ENCODE peak calls at places on chromosomes 12 and 14, in seven cellular contexts. J, V, T, R, Z, S and L are unnamed samples.

GRCh38 chr12:132429932-132430643 is 59.9 kb upstream of the FBRSL1 start:
- DNase-seq in J (peak), V (peak), T (no peak), R (no peak), Z (peak), S (peak), L (peak)

GRCh38 chr12:122139266-122139665 is 34.8 kb downstream of the IL31 start:
- DNase-seq in J (no peak), V (no peak), T (no peak), R (no peak), Z (no peak), S (no peak), L (no peak)

GRCh38 chr12:50845021-50845647 is 2.4 kb downstream of the TMPRSS12 start:
- DNase-seq in J (no peak), V (no peak), T (no peak), R (peak), Z (peak), S (peak), L (no peak)

GRCh38 chr14:34944744-34945143 is 38.0 kb upstream of the SRP54 start:
- DNase-seq in J (no peak), V (no peak), T (no peak), R (no peak), Z (no peak), S (no peak), L (no peak)

GRCh38 chr12:64739778-64740177 is 19.4 kb downstream of the GNS start:
- DNase-seq in J (no peak), V (no peak), T (no peak), R (peak), Z (no peak), S (no peak), L (no peak)

GRCh38 chr12:58563621-58564020 is 356.7 kb downstream of the LRIG3 start:
- DNase-seq in J (no peak), V (no peak), T (no peak), R (peak), Z (no peak), S (no peak), L (no peak)

GRCh38 chr12:94721173-94721572 is 70.8 kb upstream of the TMCC3 start:
- DNase-seq in J (peak), V (no peak), T (no peak), R (no peak), Z (no peak), S (no peak), L (no peak)

GRCh38 chr12:124369055-124369900 is 74.4 kb downstream of the RFLNA start:
- DNase-seq in J (no peak), V (no peak), T (no peak), R (peak), Z (peak), S (no peak), L (no peak)

GRCh38 chr12:3020850-3021435 is 56.2 kb upstream of the TSPAN9 start:
- DNase-seq in J (no peak), V (no peak), T (peak), R (no peak), Z (no peak), S (no peak), L (no peak)

GRCh38 chr12:121209629-121210572 is at the start of gene P2RX4:
- DNase-seq in J (peak), V (peak), T (no peak), R (peak), Z (peak), S (peak), L (peak)

GRCh38 chr12:50166776-50167025 is 468 bp downstream of the CERS5 start:
- DNase-seq in J (no peak), V (no peak), T (no peak), R (no peak), Z (no peak), S (no peak), L (peak)

GRCh38 chr12:106126441-106127288 is 12.1 kb downstream of the NUAK1 start:
- DNase-seq in J (no peak), V (no peak), T (no peak), R (peak), Z (no peak), S (peak), L (no peak)

GRCh38 chr14:103994535-103995184 is 52.3 kb upstream of the RD3L start:
- DNase-seq in J (no peak), V (no peak), T (no peak), R (peak), Z (no peak), S (peak), L (no peak)

GRCh38 chr12:77493311-77493710 is 337.4 kb upstream of the NAV3 start:
- DNase-seq in J (no peak), V (no peak), T (no peak), R (no peak), Z (no peak), S (no peak), L (no peak)

GRCh38 chr12:122473543-122474323 is 27.0 kb downstream of the ZCCHC8 start:
- DNase-seq in J (peak), V (no peak), T (no peak), R (peak), Z (no peak), S (peak), L (no peak)

GRCh38 chr12:75722714-75723200 is 211.3 kb upstream of the KRR1 start:
- DNase-seq in J (peak), V (peak), T (no peak), R (peak), Z (peak), S (peak), L (peak)

GRCh38 chr12:107654866-107655265 is 30.7 kb upstream of the PWP1 start:
- DNase-seq in J (no peak), V (no peak), T (no peak), R (no peak), Z (no peak), S (no peak), L (no peak)

GRCh38 chr12:119544780-119545625 is 48.6 kb upstream of the TMEM233 start:
- DNase-seq in J (peak), V (peak), T (no peak), R (peak), Z (peak), S (peak), L (peak)

GRCh38 chr12:96196781-96197180 is 2.6 kb downstream of the ELK3 start:
- DNase-seq in J (no peak), V (no peak), T (no peak), R (peak), Z (peak), S (peak), L (no peak)

GRCh38 chr12:11916113-11916512 is 154.6 kb upstream of the BCL2L14 start:
- DNase-seq in J (no peak), V (no peak), T (no peak), R (no peak), Z (no peak), S (no peak), L (no peak)

GRCh38 chr12:11922361-11922760 is 148.4 kb upstream of the BCL2L14 start:
- DNase-seq in J (no peak), V (no peak), T (no peak), R (no peak), Z (no peak), S (no peak), L (no peak)

GRCh38 chr12:11923067-11923466 is 147.7 kb upstream of the BCL2L14 start:
- DNase-seq in J (no peak), V (no peak), T (no peak), R (no peak), Z (no peak), S (no peak), L (no peak)

GRCh38 chr12:11920231-11920630 is 150.5 kb upstream of the BCL2L14 start:
- DNase-seq in J (no peak), V (no peak), T (no peak), R (peak), Z (no peak), S (no peak), L (no peak)

DNA sequence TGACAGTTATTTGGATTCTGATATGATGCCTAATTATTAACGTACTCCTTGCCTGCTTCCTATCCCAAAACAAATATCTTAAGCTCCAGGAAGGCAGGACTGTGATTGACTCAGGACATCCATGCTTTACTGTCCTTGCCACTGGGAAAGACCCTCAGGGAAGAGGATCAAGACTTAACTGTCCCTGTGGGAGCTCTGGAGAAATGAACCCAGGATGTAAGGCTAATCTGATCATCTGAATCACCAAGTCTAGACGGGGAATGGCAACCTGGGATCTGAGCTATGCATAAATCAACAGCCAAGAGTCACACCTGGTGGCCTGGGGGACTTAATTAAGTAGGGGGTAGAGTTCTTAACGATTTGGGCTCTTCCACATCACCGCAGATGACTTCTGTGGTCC is 153.2 kb upstream of the BCL2L14 start:
- DNase-seq in J (no peak), V (no peak), T (no peak), R (no peak), Z (no peak), S (no peak), L (no peak)
- H3K4me3 ChIP-seq in J (no peak), V (no peak), T (no peak), R (no peak), Z (no peak), S (no peak), L (no peak)

GRCh38 chr12:1531654-1532366 is 62.6 kb downstream of the FBXL14 start:
- DNase-seq in J (peak), V (no peak), T (peak), R (no peak), Z (no peak), S (no peak), L (no peak)

GRCh38 chr12:1532796-1533195 is 61.6 kb downstream of the FBXL14 start:
- DNase-seq in J (no peak), V (no peak), T (no peak), R (no peak), Z (no peak), S (no peak), L (no peak)

GRCh38 chr12:1532367-1532752 is 62.0 kb downstream of the FBXL14 start:
- DNase-seq in J (no peak), V (no peak), T (peak), R (no peak), Z (no peak), S (no peak), L (no peak)

GRCh38 chr12:1533602-1534304 is 60.6 kb downstream of the FBXL14 start:
- DNase-seq in J (peak), V (peak), T (peak), R (peak), Z (no peak), S (no peak), L (no peak)

GRCh38 chr12:1533205-1533601 is 61.2 kb downstream of the FBXL14 start:
- DNase-seq in J (no peak), V (peak), T (peak), R (no peak), Z (no peak), S (no peak), L (no peak)
- H3K4me3 ChIP-seq in J (peak), V (peak), T (no peak), R (no peak), Z (peak), S (no peak), L (peak)

GRCh38 chr12:57526477-57527126 is 4.0 kb downstream of the MBD6 start:
- DNase-seq in J (no peak), V (no peak), T (no peak), R (no peak), Z (no peak), S (no peak), L (no peak)

GRCh38 chr12:57525615-57526383 is 3.2 kb downstream of the MBD6 start:
- DNase-seq in J (no peak), V (no peak), T (no peak), R (no peak), Z (no peak), S (no peak), L (no peak)

GRCh38 chr12:57523706-57524614 is 1.3 kb downstream of the MBD6 start:
- DNase-seq in J (no peak), V (peak), T (no peak), R (no peak), Z (no peak), S (no peak), L (no peak)

GRCh38 chr12:57522887-57523705 is 472 bp downstream of the MBD6 start:
- DNase-seq in J (no peak), V (no peak), T (no peak), R (peak), Z (no peak), S (peak), L (peak)

GRCh38 chr12:57524814-57525614 is 2.4 kb downstream of the MBD6 start:
- DNase-seq in J (no peak), V (no peak), T (no peak), R (no peak), Z (no peak), S (no peak), L (no peak)
- H3K4me3 ChIP-seq in J (no peak), V (no peak), T (no peak), R (no peak), Z (peak), S (no peak), L (peak)

DNA sequence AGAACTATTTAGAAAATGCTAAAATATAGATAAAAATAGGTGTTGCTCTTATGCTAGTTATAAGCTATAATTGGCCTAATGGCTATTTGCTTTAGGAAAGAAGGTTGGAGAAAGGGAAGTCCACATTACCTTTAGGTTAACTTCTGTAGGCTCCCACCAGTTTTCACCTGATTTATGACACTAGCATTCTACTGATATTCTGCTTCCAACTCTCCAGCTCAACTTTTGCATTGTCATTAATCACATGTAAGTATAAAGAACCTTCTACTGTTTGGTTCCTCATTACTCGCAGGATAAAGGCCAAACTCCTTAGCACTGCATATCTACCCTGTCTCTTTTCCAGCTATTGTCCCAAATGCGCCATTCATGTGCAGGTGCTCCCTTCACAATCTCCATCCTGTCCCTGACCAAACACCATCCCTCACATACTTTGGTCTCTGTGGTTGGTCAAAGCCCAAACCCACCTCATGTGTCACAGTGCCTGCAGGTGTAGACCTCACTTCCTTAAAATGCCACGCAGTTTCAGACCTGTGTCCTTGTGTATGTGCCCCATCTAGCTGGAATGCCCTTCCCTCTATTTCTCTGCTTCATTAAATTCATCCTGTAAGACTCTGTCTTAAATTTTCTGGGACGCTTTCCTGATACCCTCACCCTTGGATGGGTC is 3.3 kb downstream of the DDHD1 start:
- DNase-seq in J (no peak), V (no peak), T (no peak), R (no peak), Z (no peak), S (no peak), L (no peak)
- H3K4me3 ChIP-seq in J (peak), V (no peak), T (no peak), R (no peak), Z (no peak), S (no peak), L (peak)

GRCh38 chr12:56724660-56724988 is 475 bp downstream of the NACA start:
- DNase-seq in J (no peak), V (no peak), T (no peak), R (no peak), Z (no peak), S (peak), L (no peak)

GRCh38 chr12:56723889-56724659 is 1.0 kb downstream of the NACA start:
- DNase-seq in J (no peak), V (peak), T (no peak), R (peak), Z (peak), S (peak), L (peak)

GRCh38 chr12:56723352-56723751 is 1.7 kb downstream of the NACA start:
- DNase-seq in J (no peak), V (no peak), T (no peak), R (no peak), Z (no peak), S (no peak), L (no peak)

GRCh38 chr12:56721721-56722120 is 3.4 kb downstream of the NACA start:
- DNase-seq in J (no peak), V (no peak), T (no peak), R (no peak), Z (no peak), S (no peak), L (no peak)

DNA sequence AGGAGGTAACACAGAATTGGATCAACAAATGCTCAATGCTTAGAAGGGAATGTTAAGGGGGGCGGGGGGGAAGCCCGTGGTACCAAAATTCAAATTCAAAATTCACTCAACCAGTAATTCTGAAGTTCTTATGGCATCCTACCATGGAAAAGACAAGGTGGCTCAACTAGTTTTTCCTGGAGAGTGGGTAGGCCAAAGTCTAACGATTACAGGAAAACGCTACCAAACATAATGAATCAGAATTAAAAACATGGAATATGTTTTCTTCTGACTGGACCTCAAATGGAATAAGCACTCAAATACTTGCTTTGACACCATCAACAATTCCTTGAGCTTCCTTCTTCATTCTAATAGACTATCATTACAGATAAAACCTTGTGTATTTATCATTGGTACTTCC is 2.3 kb downstream of the NACA start:
- DNase-seq in J (no peak), V (no peak), T (no peak), R (no peak), Z (no peak), S (peak), L (no peak)
- H3K4me3 ChIP-seq in J (peak), V (peak), T (peak), R (no peak), Z (peak), S (peak), L (peak)

DNA sequence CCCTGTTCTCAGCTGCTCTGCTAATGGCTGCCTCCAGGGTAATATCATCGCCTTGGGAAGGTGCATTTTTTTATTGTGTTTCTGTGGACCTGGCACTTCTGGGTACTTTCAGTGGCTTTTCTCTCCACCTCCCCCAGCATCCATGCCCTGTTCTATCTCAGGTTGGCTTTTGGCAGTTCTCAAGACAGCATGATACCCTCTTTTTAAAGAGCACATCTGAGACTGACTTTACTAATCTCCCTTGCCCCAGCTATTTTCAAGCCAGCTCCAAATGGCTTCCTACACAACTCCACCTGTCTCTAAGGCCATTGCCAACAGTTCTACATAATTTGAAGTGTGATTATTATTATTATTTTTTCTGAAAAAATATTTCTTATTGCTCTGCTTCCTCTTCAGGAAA is 39.1 kb downstream of the CCDC175 start:
- DNase-seq in J (no peak), V (no peak), T (no peak), R (no peak), Z (no peak), S (no peak), L (no peak)
- H3K4me3 ChIP-seq in J (no peak), V (no peak), T (no peak), R (no peak), Z (no peak), S (no peak), L (no peak)

GRCh38 chr14:74846168-74846567 is 29.8 kb downstream of the PROX2 start:
- DNase-seq in J (no peak), V (no peak), T (no peak), R (peak), Z (no peak), S (no peak), L (peak)
- H3K4me3 ChIP-seq in J (no peak), V (no peak), T (no peak), R (no peak), Z (no peak), S (no peak), L (no peak)

DNA sequence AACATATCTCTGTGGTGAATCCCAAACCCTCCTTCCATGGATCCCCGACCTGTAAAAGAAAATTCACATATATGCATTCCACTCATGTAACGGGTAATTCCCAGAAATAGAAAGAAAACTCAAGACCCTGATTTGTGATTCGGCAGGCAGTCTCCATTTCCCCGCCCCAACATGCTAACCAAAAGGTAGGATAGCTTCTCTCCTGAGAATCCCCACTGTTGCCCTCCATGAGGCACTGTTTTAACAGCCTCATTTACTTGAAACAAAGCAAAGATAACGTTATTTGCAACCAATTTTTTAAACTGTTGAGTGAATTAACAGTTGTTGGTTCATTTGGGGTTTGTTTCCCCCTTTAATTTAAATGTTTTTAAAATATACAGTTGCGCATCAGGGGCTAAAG is 774 bp upstream of the SLC2A13 start:
- DNase-seq in J (no peak), V (peak), T (no peak), R (no peak), Z (no peak), S (no peak), L (no peak)
- H3K4me3 ChIP-seq in J (no peak), V (peak), T (peak), R (no peak), Z (no peak), S (no peak), L (peak)

GRCh38 chr14:90871605-90872233 is 55.5 kb upstream of the TTC7B start:
- DNase-seq in J (no peak), V (no peak), T (no peak), R (peak), Z (peak), S (peak), L (no peak)
- H3K4me3 ChIP-seq in J (no peak), V (no peak), T (no peak), R (no peak), Z (no peak), S (no peak), L (no peak)

DNA sequence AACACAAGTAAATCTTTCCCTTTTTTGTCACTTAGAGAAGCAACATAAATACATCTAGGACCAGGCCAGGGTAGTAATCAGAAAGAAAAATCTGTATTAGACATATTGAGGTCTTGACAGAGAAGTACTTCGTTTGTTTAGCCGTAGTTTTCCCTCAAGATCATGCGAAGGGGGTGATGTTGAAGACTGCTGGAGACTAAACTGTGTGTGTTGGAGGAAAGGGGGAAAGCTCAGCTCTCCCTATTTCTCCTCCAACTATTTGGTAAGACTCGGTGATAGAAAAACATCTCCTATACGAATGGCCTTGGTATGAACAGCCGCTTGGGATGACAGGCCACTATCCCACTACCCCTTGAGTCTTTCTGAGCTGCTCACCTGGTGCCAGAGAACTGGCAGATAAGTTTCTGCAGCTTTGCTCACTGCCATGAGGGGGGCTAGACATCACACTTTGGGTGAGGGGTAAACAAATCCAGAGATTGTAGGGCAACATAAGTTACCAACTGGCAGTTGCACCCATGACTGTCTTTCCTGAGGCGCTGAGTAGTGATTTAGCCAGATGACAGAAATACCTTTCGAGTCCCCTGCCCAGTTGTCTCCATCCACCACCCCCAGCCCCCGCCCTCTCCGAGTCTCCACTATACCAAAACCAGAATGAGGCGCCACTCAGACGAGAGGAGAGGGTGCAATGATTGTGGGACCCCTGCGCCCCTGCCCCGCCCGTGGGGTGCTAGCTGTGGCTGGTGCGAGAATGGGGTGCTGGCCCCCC is 685 bp downstream of the VAMP1 start:
- DNase-seq in J (no peak), V (no peak), T (no peak), R (no peak), Z (no peak), S (no peak), L (no peak)
- H3K4me3 ChIP-seq in J (peak), V (peak), T (peak), R (peak), Z (peak), S (peak), L (peak)